ENCODE peak calls at places on chromosomes 13 and 19, in nine cellular contexts. H is NAMALWA, W is T47D, G is fibroblast of pulmonary artery, Z is neural crest cell, L is NCI-H1092, E is KG1, S is breast epithelium, A is transverse colon. T is an unnamed sample.

GRCh38 chr13:50831510-50831909 is 12.0 kb downstream of the DLEU7 start:
- DNase-seq in H (no peak), W (no peak), G (no peak), Z (no peak), L (no peak), E (no peak), S (no peak), A (no peak), T (no peak)

GRCh38 chr13:49097374-49097773 is 121.7 kb downstream of the FNDC3A start:
- DNase-seq in H (no peak), W (no peak), G (peak; percentile 93), Z (no peak), L (no peak), E (no peak), S (peak; percentile 48), A (no peak), T (no peak)

GRCh38 chr19:13116282-13117175 is at the start of gene TRMT1:
- DNase-seq in H (peak; percentile 95), W (peak; percentile 88), G (peak; percentile 95), Z (peak; percentile 90), L (peak; percentile 85), E (peak; percentile 93), S (peak; percentile 88), A (peak; percentile 95), T (peak; percentile 73)

GRCh38 chr19:48511321-48511731 is 309 bp downstream of the LMTK3 start:
- DNase-seq in H (no peak), W (no peak), G (no peak), Z (no peak), L (no peak), E (no peak), S (no peak), A (no peak), T (no peak)

GRCh38 chr19:35231956-35232746 is 3.6 kb upstream of the FAM187B start:
- DNase-seq in H (no peak), W (no peak), G (no peak), Z (no peak), L (no peak), E (no peak), S (no peak), A (no peak), T (no peak)

GRCh38 chr19:7083076-7083956 is 13.8 kb downstream of the ZNF557 start:
- DNase-seq in H (peak; percentile 52), W (no peak), G (peak; percentile 53), Z (no peak), L (no peak), E (no peak), S (no peak), A (no peak), T (no peak)

GRCh38 chr13:113456116-113456702 is 2.9 kb upstream of the ADPRHL1 start:
- DNase-seq in H (no peak), W (no peak), G (no peak), Z (no peak), L (no peak), E (no peak), S (no peak), A (no peak), T (no peak)

GRCh38 chr19:29622191-29623070 is 16.3 kb downstream of the POP4 start:
- DNase-seq in H (no peak), W (no peak), G (peak; percentile 54), Z (no peak), L (no peak), E (no peak), S (no peak), A (peak; percentile 11), T (no peak)

GRCh38 chr13:30464496-30465351 is 1.0 kb downstream of the HMGB1 start:
- DNase-seq in H (peak; percentile 74), W (no peak), G (peak; percentile 84), Z (peak; percentile 59), L (peak; percentile 56), E (peak; percentile 51), S (peak; percentile 61), A (peak; percentile 78), T (peak; percentile 66)

GRCh38 chr13:109715902-109716301 is 70.5 kb downstream of the IRS2 start:
- DNase-seq in H (no peak), W (no peak), G (peak; percentile 58), Z (no peak), L (no peak), E (no peak), S (no peak), A (no peak), T (no peak)

GRCh38 chr13:111390522-111391270 is 70.3 kb downstream of the TEX29 start:
- DNase-seq in H (no peak), W (no peak), G (no peak), Z (no peak), L (no peak), E (no peak), S (peak; percentile 2), A (no peak), T (no peak)

GRCh38 chr13:22210134-22210930 is 539.5 kb downstream of the FGF9 start:
- DNase-seq in H (no peak), W (no peak), G (no peak), Z (no peak), L (no peak), E (no peak), S (no peak), A (no peak), T (no peak)

GRCh38 chr13:67223024-67223423 is 7.1 kb downstream of the PCDH9 start:
- DNase-seq in H (peak; percentile 54), W (no peak), G (peak; percentile 63), Z (no peak), L (no peak), E (no peak), S (no peak), A (no peak), T (no peak)

GRCh38 chr13:61350351-61350750 is 65.3 kb downstream of the PCDH20 start:
- DNase-seq in H (no peak), W (no peak), G (no peak), Z (no peak), L (no peak), E (no peak), S (no peak), A (no peak), T (no peak)

GRCh38 chr13:113650275-113650674 is 7.7 kb downstream of the ATP4B start:
- DNase-seq in H (no peak), W (no peak), G (no peak), Z (no peak), L (no peak), E (no peak), S (no peak), A (peak; percentile 4), T (no peak)

GRCh38 chr13:94711561-94712286 is 621 bp downstream of the SOX21 start:
- DNase-seq in H (no peak), W (no peak), G (peak; percentile 23), Z (peak; percentile 36), L (no peak), E (no peak), S (no peak), A (no peak), T (peak; percentile 22)

GRCh38 chr19:23415034-23415433 is 19.8 kb upstream of the ZNF91 start:
- DNase-seq in H (peak; percentile 39), W (no peak), G (no peak), Z (no peak), L (no peak), E (no peak), S (no peak), A (peak; percentile 32), T (no peak)

T was measured in progenitor cell of endocrine pancreas.